ENCODE peak calls at places on chromosome 19, in eight cellular contexts. F is activated CD4-positive, alpha-beta T cell treated with anti-CD3 and anti-CD28 coated beads, Interleukin-2, amount 50 U/mL, for 48 hours; Z is endodermal cell; V is stimulated activated CD8-positive, alpha-beta memory T cell treated with anti-CD3 and anti-CD28 coated beads, Interleukin-2, amount 100 ng/mL, for 48 hours; Y is GM23248; Q is HEK293T; K is NCI-H1092 treated with DMSO at 0.1 percent for 48 hours; L is H54. E is an unnamed sample.

GRCh38 chr19:29682236-29682895 is 17.1 kb downstream of the PLEKHF1 start:
- DNase-seq in Z (no peak), F (no peak), Y (no peak), Q (no peak), K (no peak), V (no peak), L (no peak), E (no peak)

GRCh38 chr19:33186431-33186830 is 7.7 kb upstream of the LRP3 start:
- DNase-seq in Z (no peak), L (no peak), K (no peak), Y (no peak), V (no peak), F (no peak), Q (no peak), E (no peak)

GRCh38 chr19:8150178-8150865 is 930 bp upstream of the FBN3 start:
- DNase-seq in K (no peak), V (no peak), Q (no peak), Z (no peak), L (no peak), F (no peak), Y (no peak), E (no peak)

GRCh38 chr19:35533822-35534521 is 716 bp downstream of the GAPDHS start:
- DNase-seq in L (no peak), V (no peak), Z (peak; percentile 79), K (no peak), Y (peak; percentile 48), F (no peak), Q (no peak), E (no peak)

GRCh38 chr19:8965887-8966286 is 44.3 kb downstream of the MUC16 start:
- DNase-seq in Y (no peak), L (no peak), K (no peak), Q (no peak), V (no peak), F (peak; percentile 2), Z (peak; percentile 50), E (no peak)

GRCh38 chr19:48946789-48947542 is 7.7 kb upstream of the BAX start:
- DNase-seq in K (no peak), Q (no peak), Y (no peak), V (no peak), F (no peak), L (no peak), Z (no peak), E (no peak)

GRCh38 chr19:50415661-50416033 is 3.1 kb upstream of the SPIB start:
- DNase-seq in K (no peak), F (no peak), L (no peak), Z (no peak), Q (no peak), Y (no peak), V (no peak), E (no peak)

GRCh38 chr19:39839678-39840327 is 5.8 kb upstream of the DYRK1B start:
- DNase-seq in Q (no peak), F (no peak), L (no peak), Y (no peak), Z (no peak), V (no peak), K (no peak), E (no peak)

GRCh38 chr19:45863840-45864628 is at the start of gene FOXA3:
- DNase-seq in F (peak; percentile 69), L (peak; percentile 53), V (peak; percentile 48), Q (peak; percentile 71), Y (peak; percentile 62), Z (peak; percentile 90), K (no peak), E (no peak)

GRCh38 chr19:41872775-41873647 is 4.1 kb upstream of the CD79A start:
- DNase-seq in K (peak; percentile 6), Z (peak; percentile 97), Q (peak; percentile 69), V (no peak), L (peak; percentile 68), Y (peak; percentile 71), F (peak; percentile 74), E (peak; percentile 53)

GRCh38 chr19:38970664-38971532 is 4.6 kb downstream of the FBXO17 start:
- DNase-seq in F (no peak), Y (peak; percentile 53), K (no peak), Z (no peak), L (no peak), V (no peak), Q (no peak), E (no peak)

GRCh38 chr19:4174895-4175668 is 7.3 kb downstream of the SIRT6 start:
- DNase-seq in Y (no peak), L (no peak), F (no peak), K (no peak), V (no peak), Z (no peak), Q (no peak), E (no peak)

GRCh38 chr19:13827656-13828055 is 32.4 kb downstream of the ZSWIM4 start:
- DNase-seq in V (no peak), Z (peak; percentile 77), F (no peak), K (no peak), L (no peak), Q (no peak), Y (peak; percentile 37), E (no peak)

GRCh38 chr19:47081095-47081494 is 32.5 kb downstream of the ZC3H4 start:
- DNase-seq in K (no peak), Y (peak; percentile 26), F (no peak), Q (no peak), V (no peak), L (no peak), Z (no peak), E (no peak)

GRCh38 chr19:46147166-46147740 is 785 bp upstream of the IGFL2 start:
- DNase-seq in V (no peak), F (no peak), L (no peak), Y (no peak), Q (no peak), Z (no peak), K (no peak), E (no peak)

GRCh38 chr19:11446652-11447301 is 11.3 kb downstream of the PRKCSH start:
- DNase-seq in L (peak; percentile 62), V (no peak), F (peak; percentile 44), Y (peak; percentile 60), K (no peak), Z (peak; percentile 91), Q (peak; percentile 83), E (peak; percentile 73)

GRCh38 chr19:46265217-46265828 is 31.5 kb upstream of the HIF3A start:
- DNase-seq in Z (peak; percentile 94), Y (peak; percentile 84), L (peak; percentile 35), K (peak; percentile 74), Q (peak; percentile 75), V (peak; percentile 37), F (peak; percentile 61), E (peak; percentile 81)

GRCh38 chr19:3618144-3618810 is 8.3 kb downstream of the CACTIN start:
- DNase-seq in Q (peak; percentile 79), V (peak; percentile 52), Z (peak; percentile 89), Y (peak; percentile 82), F (peak; percentile 66), L (no peak), K (no peak), E (peak; percentile 48)

GRCh38 chr19:4328243-4328990 is 10.2 kb downstream of the STAP2 start:
- DNase-seq in K (no peak), L (peak; percentile 88), Y (peak; percentile 96), Z (peak; percentile 98), V (peak; percentile 93), Q (peak; percentile 92), F (peak; percentile 91), E (peak; percentile 97)

GRCh38 chr19:35027851-35028599 is 2.2 kb upstream of the SCN1B start:
- DNase-seq in L (no peak), Z (peak; percentile 68), Q (no peak), K (no peak), Y (peak; percentile 31), F (no peak), V (no peak), E (no peak)

GRCh38 chr19:41753159-41753558 is 2.2 kb upstream of the CEACAM6 start:
- DNase-seq in L (peak; percentile 57), K (no peak), F (peak; percentile 82), V (peak; percentile 71), Z (peak; percentile 91), Y (peak; percentile 52), Q (peak; percentile 67), E (peak; percentile 25)

GRCh38 chr19:12665281-12665573 is 1.3 kb downstream of the MAN2B1 start:
- DNase-seq in V (no peak), F (peak; percentile 57), K (no peak), Y (no peak), L (no peak), Q (no peak), Z (no peak), E (no peak)

GRCh38 chr19:41646589-41647204 is 19.8 kb upstream of the CEACAM4 start:
- DNase-seq in Z (peak; percentile 76), Q (peak; percentile 56), K (no peak), Y (peak; percentile 41), F (peak; percentile 62), V (peak; percentile 56), L (no peak), E (no peak)

GRCh38 chr19:42028304-42029216 is 34.5 kb upstream of the ATP1A3 start:
- DNase-seq in Z (peak; percentile 98), V (peak; percentile 23), F (peak; percentile 48), Y (no peak), K (peak; percentile 4), L (peak; percentile 58), Q (peak; percentile 76), E (peak; percentile 33)

GRCh38 chr19:42116308-42117075 is 15.8 kb downstream of the POU2F2 start:
- DNase-seq in Z (no peak), K (no peak), Q (no peak), F (no peak), Y (no peak), V (no peak), L (no peak), E (no peak)

GRCh38 chr19:36686365-36687213 is 823 bp upstream of the ZNF567 start:
- DNase-seq in F (peak; percentile 12), Z (peak; percentile 52), L (no peak), K (no peak), Q (no peak), Y (peak; percentile 32), V (no peak), E (no peak)

GRCh38 chr19:54317108-54317964 is 4.4 kb upstream of the LILRA5 start:
- DNase-seq in Q (no peak), K (no peak), Y (no peak), F (no peak), Z (no peak), V (no peak), L (no peak), E (no peak)

GRCh38 chr19:53409505-53410204 is 14.7 kb downstream of the ZNF765 start:
- DNase-seq in V (no peak), K (no peak), Y (no peak), Q (no peak), Z (no peak), F (no peak), L (no peak), E (no peak)

GRCh38 chr19:46487178-46487801 is 8.4 kb downstream of the PNMA8B start:
- DNase-seq in Y (peak; percentile 47), L (no peak), Q (no peak), Z (no peak), F (no peak), V (no peak), K (no peak), E (no peak)

GRCh38 chr19:10863107-10863700 is 8.1 kb upstream of the CARM1 start:
- DNase-seq in K (no peak), L (no peak), V (no peak), Z (peak; percentile 64), Q (no peak), F (no peak), Y (peak; percentile 75), E (no peak)

GRCh38 chr19:18789883-18790565 is 1.1 kb downstream of the COMP start:
- DNase-seq in Z (peak; percentile 89), K (no peak), L (no peak), F (no peak), Y (peak; percentile 59), Q (peak; percentile 72), V (no peak), E (no peak)

GRCh38 chr19:39524495-39524894 is 8.2 kb downstream of the EID2B start:
- DNase-seq in V (no peak), Z (no peak), K (no peak), Q (no peak), F (no peak), L (no peak), Y (no peak), E (no peak)

GRCh38 chr19:46714523-46715106 is 2.3 kb downstream of the PRKD2 start:
- DNase-seq in K (no peak), Y (peak; percentile 35), V (peak; percentile 37), Q (no peak), F (peak; percentile 53), Z (no peak), L (no peak), E (no peak)